ENCODE peak calls at places on chromosomes 5 and 9, in six cellular contexts. One of them, this sample, is unnamed.

GRCh38 chr5:32541241-32541640 is 44.1 kb upstream of the SUB1 start:
- DNase-seq in tibial artery: no peak
- DNase-seq in cardiac fibroblast: peak; percentile 31
- DNase-seq in heart left ventricle: no peak
- DNase-seq in naive thymus-derived CD4-positive, alpha-beta T cell: no peak
- DNase-seq in kidney: no peak
- DNase-seq in this sample: no peak

GRCh38 chr5:163503106-163504090 is 2.0 kb upstream of the MAT2B start:
- DNase-seq in tibial artery: peak; percentile 77
- DNase-seq in cardiac fibroblast: peak; percentile 90
- DNase-seq in heart left ventricle: peak; percentile 71
- DNase-seq in naive thymus-derived CD4-positive, alpha-beta T cell: peak; percentile 42
- DNase-seq in kidney: peak; percentile 79
- DNase-seq in this sample: peak; percentile 66

GRCh38 chr5:175694371-175695160 is 36.7 kb downstream of the HRH2 start:
- DNase-seq in tibial artery: peak; percentile 60
- DNase-seq in cardiac fibroblast: no peak
- DNase-seq in heart left ventricle: no peak
- DNase-seq in naive thymus-derived CD4-positive, alpha-beta T cell: no peak
- DNase-seq in kidney: peak; percentile 69
- DNase-seq in this sample: no peak

GRCh38 chr5:144390133-144390532 is 219.5 kb downstream of the KCTD16 start:
- DNase-seq in tibial artery: no peak
- DNase-seq in cardiac fibroblast: no peak
- DNase-seq in heart left ventricle: no peak
- DNase-seq in naive thymus-derived CD4-positive, alpha-beta T cell: no peak
- DNase-seq in kidney: no peak
- DNase-seq in this sample: no peak

GRCh38 chr9:88477300-88477751 is 57.7 kb upstream of the NXNL2 start:
- DNase-seq in tibial artery: no peak
- DNase-seq in cardiac fibroblast: peak; percentile 80
- DNase-seq in heart left ventricle: no peak
- DNase-seq in naive thymus-derived CD4-positive, alpha-beta T cell: no peak
- DNase-seq in kidney: no peak
- DNase-seq in this sample: no peak

GRCh38 chr5:135365281-135365680 is 33.8 kb downstream of the MACROH2A1 start:
- DNase-seq in tibial artery: no peak
- DNase-seq in cardiac fibroblast: no peak
- DNase-seq in heart left ventricle: no peak
- DNase-seq in naive thymus-derived CD4-positive, alpha-beta T cell: no peak
- DNase-seq in kidney: no peak
- DNase-seq in this sample: no peak

GRCh38 chr9:123401879-123402513 is 46.0 kb downstream of the CRB2 start:
- DNase-seq in tibial artery: no peak
- DNase-seq in cardiac fibroblast: peak; percentile 68
- DNase-seq in heart left ventricle: no peak
- DNase-seq in naive thymus-derived CD4-positive, alpha-beta T cell: no peak
- DNase-seq in kidney: no peak
- DNase-seq in this sample: peak; percentile 36

GRCh38 chr5:125295405-125295872 is 549.0 kb upstream of the ZNF608 start:
- DNase-seq in tibial artery: no peak
- DNase-seq in cardiac fibroblast: peak; percentile 49
- DNase-seq in heart left ventricle: no peak
- DNase-seq in naive thymus-derived CD4-positive, alpha-beta T cell: no peak
- DNase-seq in kidney: no peak
- DNase-seq in this sample: no peak

GRCh38 chr5:54469655-54470054 is 14.2 kb downstream of the HSPB3 start:
- DNase-seq in tibial artery: no peak
- DNase-seq in cardiac fibroblast: peak; percentile 16
- DNase-seq in heart left ventricle: no peak
- DNase-seq in naive thymus-derived CD4-positive, alpha-beta T cell: no peak
- DNase-seq in kidney: no peak
- DNase-seq in this sample: no peak

GRCh38 chr5:153153086-153153485 is 337.4 kb upstream of the GRIA1 start:
- DNase-seq in tibial artery: no peak
- DNase-seq in cardiac fibroblast: peak; percentile 15
- DNase-seq in heart left ventricle: no peak
- DNase-seq in naive thymus-derived CD4-positive, alpha-beta T cell: no peak
- DNase-seq in kidney: no peak
- DNase-seq in this sample: no peak

GRCh38 chr5:105033642-105034217 is 1471.1 kb upstream of the NUDT12 start:
- DNase-seq in tibial artery: no peak
- DNase-seq in cardiac fibroblast: no peak
- DNase-seq in heart left ventricle: no peak
- DNase-seq in naive thymus-derived CD4-positive, alpha-beta T cell: no peak
- DNase-seq in kidney: no peak
- DNase-seq in this sample: no peak

GRCh38 chr5:54180616-54181015 is 129.8 kb downstream of the ARL15 start:
- DNase-seq in tibial artery: no peak
- DNase-seq in cardiac fibroblast: peak; percentile 25
- DNase-seq in heart left ventricle: no peak
- DNase-seq in naive thymus-derived CD4-positive, alpha-beta T cell: no peak
- DNase-seq in kidney: no peak
- DNase-seq in this sample: no peak

GRCh38 chr9:137277329-137278041 is at the start of gene TOR4A:
- DNase-seq in tibial artery: peak; percentile 85
- DNase-seq in cardiac fibroblast: peak; percentile 94
- DNase-seq in heart left ventricle: peak; percentile 95
- DNase-seq in naive thymus-derived CD4-positive, alpha-beta T cell: no peak
- DNase-seq in kidney: peak; percentile 96
- DNase-seq in this sample: no peak

GRCh38 chr5:171968512-171968911 is 37.9 kb downstream of the FBXW11 start:
- DNase-seq in tibial artery: no peak
- DNase-seq in cardiac fibroblast: no peak
- DNase-seq in heart left ventricle: no peak
- DNase-seq in naive thymus-derived CD4-positive, alpha-beta T cell: no peak
- DNase-seq in kidney: no peak
- DNase-seq in this sample: peak; percentile 29

GRCh38 chr9:6955251-6955921 is 197.6 kb downstream of the KDM4C start:
- DNase-seq in tibial artery: no peak
- DNase-seq in cardiac fibroblast: peak; percentile 80
- DNase-seq in heart left ventricle: no peak
- DNase-seq in naive thymus-derived CD4-positive, alpha-beta T cell: no peak
- DNase-seq in kidney: no peak
- DNase-seq in this sample: no peak
- H3K4me3 ChIP-seq in tibial artery: no peak overlapping the region
- H3K4me3 ChIP-seq in cardiac fibroblast: no peak overlapping the region
- H3K4me3 ChIP-seq in heart left ventricle: no peak overlapping the region
- H3K4me3 ChIP-seq in naive thymus-derived CD4-positive, alpha-beta T cell: no peak overlapping the region
- H3K4me3 ChIP-seq in kidney: no peak overlapping the region
- H3K4me3 ChIP-seq in this sample: no peak overlapping the region

GRCh38 chr5:76729373-76730290 is 13.7 kb downstream of the F2R start:
- DNase-seq in tibial artery: no peak
- DNase-seq in cardiac fibroblast: no peak
- DNase-seq in heart left ventricle: no peak
- DNase-seq in naive thymus-derived CD4-positive, alpha-beta T cell: no peak
- DNase-seq in kidney: no peak
- DNase-seq in this sample: no peak

GRCh38 chr5:76736679-76737078 is 20.8 kb downstream of the F2R start:
- DNase-seq in tibial artery: no peak
- DNase-seq in cardiac fibroblast: no peak
- DNase-seq in heart left ventricle: no peak
- DNase-seq in naive thymus-derived CD4-positive, alpha-beta T cell: no peak
- DNase-seq in kidney: no peak
- DNase-seq in this sample: no peak

GRCh38 chr5:76735762-76736545 is 20.0 kb downstream of the F2R start:
- DNase-seq in tibial artery: no peak
- DNase-seq in cardiac fibroblast: no peak
- DNase-seq in heart left ventricle: no peak
- DNase-seq in naive thymus-derived CD4-positive, alpha-beta T cell: no peak
- DNase-seq in kidney: no peak
- DNase-seq in this sample: no peak

GRCh38 chr5:76732405-76733048 is 16.6 kb downstream of the F2R start:
- DNase-seq in tibial artery: no peak
- DNase-seq in cardiac fibroblast: no peak
- DNase-seq in heart left ventricle: no peak
- DNase-seq in naive thymus-derived CD4-positive, alpha-beta T cell: no peak
- DNase-seq in kidney: no peak
- DNase-seq in this sample: no peak

GRCh38 chr5:76733049-76733417 is 17.1 kb downstream of the F2R start:
- DNase-seq in tibial artery: no peak
- DNase-seq in cardiac fibroblast: no peak
- DNase-seq in heart left ventricle: no peak
- DNase-seq in naive thymus-derived CD4-positive, alpha-beta T cell: no peak
- DNase-seq in kidney: no peak
- DNase-seq in this sample: no peak
- H3K4me3 ChIP-seq in tibial artery: no peak overlapping the region
- H3K4me3 ChIP-seq in cardiac fibroblast: no peak overlapping the region
- H3K4me3 ChIP-seq in heart left ventricle: no peak overlapping the region
- H3K4me3 ChIP-seq in naive thymus-derived CD4-positive, alpha-beta T cell: peak overlapping the region; percentile 46
- H3K4me3 ChIP-seq in kidney: no peak overlapping the region
- H3K4me3 ChIP-seq in this sample: no peak overlapping the region

GRCh38 chr5:68287631-68287975 is 72.0 kb downstream of the PIK3R1 start:
- DNase-seq in tibial artery: no peak
- DNase-seq in cardiac fibroblast: no peak
- DNase-seq in heart left ventricle: no peak
- DNase-seq in naive thymus-derived CD4-positive, alpha-beta T cell: no peak
- DNase-seq in kidney: no peak
- DNase-seq in this sample: no peak

GRCh38 chr5:68289576-68289975 is 74.0 kb downstream of the PIK3R1 start:
- DNase-seq in tibial artery: no peak
- DNase-seq in cardiac fibroblast: no peak
- DNase-seq in heart left ventricle: no peak
- DNase-seq in naive thymus-derived CD4-positive, alpha-beta T cell: no peak
- DNase-seq in kidney: no peak
- DNase-seq in this sample: no peak

GRCh38 chr5:68287976-68288755 is 72.6 kb downstream of the PIK3R1 start:
- DNase-seq in tibial artery: peak; percentile 85
- DNase-seq in cardiac fibroblast: peak; percentile 57
- DNase-seq in heart left ventricle: peak; percentile 80
- DNase-seq in naive thymus-derived CD4-positive, alpha-beta T cell: peak; percentile 55
- DNase-seq in kidney: peak; percentile 93
- DNase-seq in this sample: peak; percentile 69

GRCh38 chr5:68290260-68290674 is 74.7 kb downstream of the PIK3R1 start:
- DNase-seq in tibial artery: no peak
- DNase-seq in cardiac fibroblast: peak; percentile 69
- DNase-seq in heart left ventricle: peak; percentile 45
- DNase-seq in naive thymus-derived CD4-positive, alpha-beta T cell: no peak
- DNase-seq in kidney: no peak
- DNase-seq in this sample: no peak

DNA sequence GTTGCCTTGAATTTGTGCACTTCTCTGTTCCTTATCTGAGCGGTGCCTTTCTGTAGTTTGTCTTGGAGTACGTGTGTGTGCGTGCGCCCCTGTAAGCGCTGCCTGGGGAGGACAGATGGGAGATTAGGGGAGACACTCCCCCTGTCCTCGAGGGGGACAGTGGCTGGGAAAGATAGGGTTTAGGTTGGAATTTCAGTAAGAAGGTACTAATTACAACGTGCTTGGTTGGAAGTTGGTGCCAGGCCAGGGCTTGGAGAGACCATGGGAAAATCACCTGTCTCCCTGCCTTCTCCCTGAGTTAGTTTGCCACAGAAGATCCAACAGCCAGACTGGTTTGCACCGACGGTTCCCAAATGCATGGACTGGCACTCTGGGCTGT is 73.2 kb downstream of the PIK3R1 start:
- DNase-seq in tibial artery: peak; percentile 69
- DNase-seq in cardiac fibroblast: no peak
- DNase-seq in heart left ventricle: peak; percentile 41
- DNase-seq in naive thymus-derived CD4-positive, alpha-beta T cell: no peak
- DNase-seq in kidney: peak; percentile 57
- DNase-seq in this sample: no peak
- H3K4me3 ChIP-seq in tibial artery: peak overlapping the region; percentile 55
- H3K4me3 ChIP-seq in cardiac fibroblast: peak overlapping the region; percentile 52
- H3K4me3 ChIP-seq in heart left ventricle: peak overlapping the region; percentile 55
- H3K4me3 ChIP-seq in naive thymus-derived CD4-positive, alpha-beta T cell: peak overlapping the region; percentile 65
- H3K4me3 ChIP-seq in kidney: peak overlapping the region; percentile 73
- H3K4me3 ChIP-seq in this sample: peak overlapping the region; percentile 57

DNA sequence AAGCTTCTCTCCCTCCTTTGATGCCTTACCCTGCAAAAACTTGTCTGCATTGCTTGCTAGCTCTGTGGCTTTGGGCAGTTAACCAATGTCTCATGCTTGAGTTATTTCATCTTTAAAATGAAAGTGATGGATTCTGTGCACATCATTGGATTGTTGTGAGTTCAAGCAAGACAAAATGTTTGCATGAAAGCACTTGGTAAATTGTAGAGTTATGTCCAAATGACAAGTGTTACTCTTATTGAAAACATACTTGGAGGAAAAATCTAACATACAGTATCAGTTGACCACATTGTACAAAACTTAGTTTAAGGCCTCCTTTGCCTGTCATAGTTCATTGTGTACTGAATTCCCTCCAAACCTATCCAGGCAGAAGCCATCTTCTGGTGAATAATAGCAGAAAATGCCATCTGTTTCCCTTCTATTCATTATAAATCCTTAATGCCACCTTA is 30.0 kb downstream of the TGFBR1 start:
- DNase-seq in tibial artery: no peak
- DNase-seq in cardiac fibroblast: peak; percentile 33
- DNase-seq in heart left ventricle: no peak
- DNase-seq in naive thymus-derived CD4-positive, alpha-beta T cell: peak; percentile 54
- DNase-seq in kidney: no peak
- DNase-seq in this sample: peak; percentile 33
- H3K4me3 ChIP-seq in tibial artery: no peak overlapping the region
- H3K4me3 ChIP-seq in cardiac fibroblast: no peak overlapping the region
- H3K4me3 ChIP-seq in heart left ventricle: no peak overlapping the region
- H3K4me3 ChIP-seq in naive thymus-derived CD4-positive, alpha-beta T cell: peak overlapping the region; percentile 32
- H3K4me3 ChIP-seq in kidney: no peak overlapping the region
- H3K4me3 ChIP-seq in this sample: no peak overlapping the region

This sample was measured in DND-41.